ENCODE peak calls at places on chromosomes 1 and 21, in six cellular contexts. Z is upper lobe of right lung, Q is heart right ventricle, O is right lobe of liver, X is tibial artery, N is tibial nerve. F is an unnamed sample.

GRCh38 chr1:117127840-117128239 is 6.3 kb upstream of the TRIM45 start:
- DNase-seq in Z (no peak), Q (no peak), O (no peak), X (no peak), N (no peak), F (no peak)

GRCh38 chr21:17921579-17922530 is 102.7 kb upstream of the C21orf91 start:
- DNase-seq in Z (no peak), Q (no peak), O (no peak), X (peak; percentile 44), N (no peak), F (no peak)

GRCh38 chr1:182357177-182357576 is 34.4 kb downstream of the GLUL start:
- DNase-seq in Z (no peak), Q (no peak), O (no peak), X (no peak), N (no peak), F (no peak)

GRCh38 chr1:23798662-23799142 is 1.9 kb downstream of the GALE start:
- DNase-seq in Z (peak; percentile 68), Q (no peak), O (peak; percentile 68), X (no peak), N (no peak), F (no peak)

GRCh38 chr1:66274634-66275033 is 259.3 kb upstream of the SGIP1 start:
- DNase-seq in Z (no peak), Q (no peak), O (no peak), X (no peak), N (no peak), F (no peak)

GRCh38 chr1:209630383-209631219 is 21.6 kb downstream of the LAMB3 start:
- DNase-seq in Z (no peak), Q (peak; percentile 29), O (no peak), X (no peak), N (no peak), F (no peak)

GRCh38 chr1:63407002-63407401 is 39.6 kb downstream of the ALG6 start:
- DNase-seq in Z (no peak), Q (no peak), O (no peak), X (no peak), N (no peak), F (no peak)

GRCh38 chr1:181135462-181135781 is 46.9 kb downstream of the IER5 start:
- DNase-seq in Z (no peak), Q (no peak), O (no peak), X (no peak), N (no peak), F (no peak)

GRCh38 chr1:183454377-183454776 is 17.9 kb upstream of the SMG7 start:
- DNase-seq in Z (no peak), Q (no peak), O (no peak), X (no peak), N (no peak), F (no peak)

GRCh38 chr21:37762606-37763005 is 153.7 kb downstream of the KCNJ6 start:
- DNase-seq in Z (no peak), Q (no peak), O (no peak), X (no peak), N (no peak), F (no peak)

GRCh38 chr21:37759777-37760176 is 156.5 kb downstream of the KCNJ6 start:
- DNase-seq in Z (no peak), Q (no peak), O (no peak), X (no peak), N (no peak), F (no peak)

GRCh38 chr21:37763298-37763697 is 153.0 kb downstream of the KCNJ6 start:
- DNase-seq in Z (no peak), Q (no peak), O (no peak), X (no peak), N (no peak), F (no peak)

GRCh38 chr21:37757631-37758376 is 158.5 kb downstream of the KCNJ6 start:
- DNase-seq in Z (no peak), Q (no peak), O (no peak), X (no peak), N (no peak), F (no peak)

GRCh38 chr21:37758997-37759396 is 157.3 kb downstream of the KCNJ6 start:
- DNase-seq in Z (peak; percentile 72), Q (no peak), O (peak; percentile 72), X (no peak), N (no peak), F (no peak)
- TF ChIP-seq CTCF in Z (peak; percentile 35), Q (peak; percentile 32), O (peak; percentile 59), X (peak; percentile 18), N (no peak), F (peak; percentile 41)

GRCh38 chr1:160710531-160711252 is 930 bp downstream of the CD48 start:
- DNase-seq in Z (no peak), Q (no peak), O (no peak), X (no peak), N (no peak), F (no peak)

GRCh38 chr1:160708821-160709220 is 2.8 kb downstream of the CD48 start:
- DNase-seq in Z (no peak), Q (no peak), O (no peak), X (no peak), N (no peak), F (no peak)

GRCh38 chr1:160709715-160710114 is 1.9 kb downstream of the CD48 start:
- DNase-seq in Z (no peak), Q (no peak), O (no peak), X (no peak), N (no peak), F (no peak)

GRCh38 chr1:160707171-160708109 is 4.2 kb downstream of the CD48 start:
- DNase-seq in Z (no peak), Q (no peak), O (no peak), X (no peak), N (no peak), F (no peak)

DNA sequence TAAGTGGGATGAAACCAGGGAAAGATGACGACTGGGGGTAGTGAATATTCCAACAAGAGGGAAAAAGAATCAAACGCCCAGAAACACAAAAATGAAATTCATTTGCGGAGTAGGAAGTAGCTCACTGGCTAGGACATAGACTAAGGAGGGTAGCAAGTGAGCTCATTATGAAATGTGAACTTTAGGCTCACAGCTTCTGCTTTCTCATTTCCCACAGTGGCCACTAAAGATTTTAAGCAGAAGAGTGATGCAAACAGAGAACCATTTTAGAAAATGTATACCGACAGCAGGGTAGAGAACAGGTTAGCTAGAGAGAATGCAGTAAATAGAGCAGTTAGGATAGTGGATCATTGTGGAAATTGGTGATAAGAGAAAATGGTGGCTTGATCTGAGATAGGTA is 3.5 kb downstream of the CD48 start:
- DNase-seq in Z (no peak), Q (no peak), O (no peak), X (no peak), N (no peak), F (no peak)
- H3K4me1 ChIP-seq in Z (peaks cover 25% of the 10 kb centered on the region), Q (no peaks in the 10 kb centered on the region), O (no peaks in the 10 kb centered on the region), X (no peaks in the 10 kb centered on the region), N (no peaks in the 10 kb centered on the region), F (peaks cover 45% of the 10 kb centered on the region)

GRCh38 chr1:201080135-201080534 is 32.1 kb downstream of the CACNA1S start:
- DNase-seq in Z (no peak), Q (no peak), O (no peak), X (no peak), N (no peak), F (no peak)

GRCh38 chr1:201074018-201074417 is 38.2 kb downstream of the CACNA1S start:
- DNase-seq in Z (no peak), Q (no peak), O (no peak), X (no peak), N (no peak), F (no peak)

GRCh38 chr1:201076036-201076435 is 36.2 kb downstream of the CACNA1S start:
- DNase-seq in Z (no peak), Q (no peak), O (no peak), X (no peak), N (no peak), F (no peak)

GRCh38 chr1:201072922-201073321 is 39.3 kb downstream of the CACNA1S start:
- DNase-seq in Z (no peak), Q (no peak), O (no peak), X (no peak), N (no peak), F (no peak)

GRCh38 chr1:201077736-201078135 is 34.5 kb downstream of the CACNA1S start:
- DNase-seq in Z (no peak), Q (no peak), O (no peak), X (no peak), N (no peak), F (no peak)
- H3K27ac ChIP-seq in Z (no peak overlapping the region), Q (no peak overlapping the region), O (no peak overlapping the region), X (no peak overlapping the region), N (no peak overlapping the region), F (no peak overlapping the region)

GRCh38 chr1:65021792-65022191 is 55.4 kb upstream of the JAK1 start:
- DNase-seq in Z (no peak), Q (no peak), O (no peak), X (no peak), N (no peak), F (no peak)

GRCh38 chr1:65022264-65022663 is 55.9 kb upstream of the JAK1 start:
- DNase-seq in Z (no peak), Q (no peak), O (no peak), X (no peak), N (no peak), F (no peak)

GRCh38 chr1:65025794-65026193 is 59.4 kb upstream of the JAK1 start:
- DNase-seq in Z (no peak), Q (no peak), O (no peak), X (no peak), N (no peak), F (no peak)

GRCh38 chr1:65026235-65026634 is 59.9 kb upstream of the JAK1 start:
- DNase-seq in Z (no peak), Q (no peak), O (no peak), X (no peak), N (no peak), F (no peak)

GRCh38 chr1:65020774-65021173 is 54.4 kb upstream of the JAK1 start:
- DNase-seq in Z (no peak), Q (no peak), O (no peak), X (no peak), N (no peak), F (no peak)
- TF ChIP-seq CTCF in Z (peak; percentile 41), Q (peak; percentile 48), O (peak; percentile 45), X (no peak), N (no peak), F (peak; percentile 16)

GRCh38 chr1:3149277-3149676 is 80.3 kb downstream of the PRDM16 start:
- DNase-seq in Z (no peak), Q (no peak), O (no peak), X (no peak), N (no peak), F (no peak)
- H3K4me1 ChIP-seq in Z (no peaks in the 10 kb centered on the region), Q (peaks cover 22% of the 10 kb centered on the region), O (no peaks in the 10 kb centered on the region), X (no peaks in the 10 kb centered on the region), N (peaks cover 6% of the 10 kb centered on the region), F (no peaks in the 10 kb centered on the region)